ENCODE peak calls at places on chromosomes 4 and X, in seven cellular contexts. T, Z, U, H, I, N and E are unnamed samples.

GRCh38 chr4:126004936-126005335 is 690.2 kb downstream of the FAT4 start:
- DNase-seq in T (no peak), H (no peak), I (no peak), N (peak), Z (no peak), U (no peak), E (no peak)

GRCh38 chrX:11185861-11186260 is 74.7 kb downstream of the HCCS start:
- DNase-seq in T (no peak), I (no peak), Z (no peak), N (no peak), H (no peak), U (no peak), E (no peak)

GRCh38 chr4:85078016-85078415 is 111.5 kb upstream of the WDFY3 start:
- DNase-seq in U (no peak), Z (no peak), H (no peak), I (no peak), N (no peak), T (no peak), E (no peak)

GRCh38 chr4:47615385-47615784 is 130.3 kb downstream of the ATP10D start:
- DNase-seq in N (no peak), Z (no peak), T (no peak), H (no peak), U (no peak), I (no peak), E (no peak)

GRCh38 chr4:22999419-22999818 is 306.7 kb downstream of the GBA3 start:
- DNase-seq in U (no peak), N (no peak), T (no peak), Z (no peak), I (no peak), H (no peak), E (no peak)

GRCh38 chr4:7539659-7540058 is 104.9 kb upstream of the PSAPL1 start:
- DNase-seq in I (peak), T (no peak), N (no peak), H (no peak), Z (no peak), U (no peak), E (no peak)

GRCh38 chrX:1387141-1387776 is 4.7 kb downstream of the SLC25A6 start:
- DNase-seq in U (no peak), H (no peak), Z (no peak), I (no peak), T (peak), N (no peak), E (peak)

GRCh38 chrX:9873952-9874351 is 87.7 kb downstream of the SHROOM2 start:
- DNase-seq in Z (peak), H (peak), N (peak), I (no peak), T (peak), U (no peak), E (no peak)

GRCh38 chr4:170581969-170582368 is 492.2 kb upstream of the AADAT start:
- DNase-seq in U (no peak), Z (no peak), N (no peak), T (no peak), H (no peak), I (no peak), E (no peak)

GRCh38 chrX:21770631-21771321 is 12.9 kb upstream of the SMPX start:
- DNase-seq in T (no peak), U (no peak), Z (no peak), I (no peak), H (no peak), N (no peak), E (no peak)

GRCh38 chrX:55119712-55120111 is 30.9 kb downstream of the PAGE2 start:
- DNase-seq in U (no peak), I (no peak), T (no peak), N (no peak), Z (no peak), H (no peak), E (no peak)

GRCh38 chr4:20284990-20285389 is 33.3 kb downstream of the SLIT2 start:
- DNase-seq in Z (no peak), N (peak), H (no peak), I (no peak), U (no peak), T (no peak), E (no peak)

GRCh38 chr4:22237846-22238513 is 277.9 kb downstream of the ADGRA3 start:
- DNase-seq in Z (no peak), H (no peak), T (no peak), I (no peak), U (no peak), N (no peak), E (no peak)

GRCh38 chr4:10983274-10983673 is 298.7 kb upstream of the CLNK start:
- DNase-seq in Z (no peak), T (no peak), U (no peak), N (no peak), I (no peak), H (no peak), E (no peak)

GRCh38 chrX:44935640-44936039 is 62.7 kb downstream of the KDM6A start:
- DNase-seq in Z (no peak), I (no peak), H (no peak), T (no peak), U (no peak), N (no peak), E (no peak)

GRCh38 chr4:166981847-166982246 is 252.4 kb downstream of the SPOCK3 start:
- DNase-seq in Z (no peak), N (no peak), I (no peak), T (no peak), H (no peak), U (no peak), E (no peak)

GRCh38 chrX:90026730-90027129 is 105.0 kb downstream of the TGIF2LX start:
- DNase-seq in I (no peak), U (no peak), N (no peak), T (no peak), H (no peak), Z (no peak), E (no peak)

GRCh38 chrX:110204986-110205385 is 112.9 kb downstream of the AMMECR1 start:
- DNase-seq in I (no peak), N (no peak), H (no peak), U (no peak), T (no peak), Z (no peak), E (no peak)

GRCh38 chr4:4855293-4856070 is 4.0 kb upstream of the MSX1 start:
- DNase-seq in N (no peak), T (no peak), H (no peak), U (no peak), Z (no peak), I (no peak), E (no peak)

GRCh38 chrX:119189586-119189985 is 46.5 kb upstream of the PGRMC1 start:
- DNase-seq in Z (no peak), N (no peak), T (no peak), H (no peak), I (no peak), U (no peak), E (peak)

GRCh38 chr4:61786226-61786625 is 586.1 kb downstream of the ADGRL3 start:
- DNase-seq in U (no peak), Z (no peak), H (no peak), T (no peak), I (no peak), N (no peak), E (no peak)

GRCh38 chr4:185841451-185841850 is 29.5 kb upstream of the SORBS2 start:
- DNase-seq in H (no peak), U (no peak), I (no peak), Z (no peak), T (no peak), N (no peak), E (no peak)

GRCh38 chrX:2627272-2627867 is 63.7 kb upstream of the CD99 start:
- DNase-seq in H (peak), N (peak), T (no peak), Z (peak), U (no peak), I (no peak), E (no peak)

GRCh38 chrX:13190051-13190450 is 129.8 kb downstream of the ATXN3L start:
- DNase-seq in H (no peak), Z (no peak), I (no peak), T (no peak), N (no peak), U (no peak), E (no peak)

GRCh38 chrX:115632455-115632854 is 71.5 kb downstream of the PLS3 start:
- DNase-seq in N (no peak), U (no peak), T (no peak), Z (no peak), H (no peak), I (no peak), E (no peak)

GRCh38 chr4:74944354-74944793 is 11.5 kb downstream of the PARM1 start:
- DNase-seq in U (no peak), Z (peak), T (peak), N (no peak), H (peak), I (no peak), E (no peak)

GRCh38 chrX:154530286-154530685 is 14.3 kb upstream of the FAM3A start:
- DNase-seq in H (no peak), U (no peak), I (no peak), Z (no peak), T (no peak), N (no peak), E (no peak)

GRCh38 chr4:25908491-25908901 is 5.5 kb upstream of the SMIM20 start:
- DNase-seq in I (no peak), N (peak), U (no peak), T (no peak), Z (no peak), H (no peak), E (no peak)

GRCh38 chrX:135543924-135544323 is 23.5 kb downstream of the INTS6L start:
- DNase-seq in T (no peak), U (no peak), N (no peak), I (no peak), Z (no peak), H (no peak), E (no peak)

GRCh38 chr4:155974957-155975356 is 21.3 kb upstream of the CTSO start:
- DNase-seq in N (no peak), T (no peak), U (no peak), H (no peak), Z (no peak), I (no peak), E (no peak)

GRCh38 chr4:107734120-107734519 is 14.1 kb upstream of the PAPSS1 start:
- DNase-seq in T (no peak), U (no peak), N (no peak), H (no peak), I (no peak), Z (no peak), E (no peak)

GRCh38 chr4:28093071-28093470 is 1232.4 kb downstream of the STIM2 start:
- DNase-seq in I (no peak), U (no peak), N (no peak), H (no peak), Z (no peak), T (no peak), E (no peak)

GRCh38 chr4:153218961-153219360 is 14.7 kb downstream of the TRIM2 start:
- DNase-seq in I (no peak), N (no peak), T (no peak), Z (no peak), U (no peak), H (no peak), E (no peak)
- TF ChIP-seq CTCF in I (no peak), N (no peak), T (no peak), Z (no peak), U (no peak), H (no peak), E (no peak)

GRCh38 chr4:15649914-15650545 is 5.1 kb downstream of the FBXL5 start:
- DNase-seq in N (peak), U (no peak), H (peak), Z (no peak), I (peak), T (peak), E (no peak)

GRCh38 chr4:15652191-15652590 is 3.0 kb downstream of the FBXL5 start:
- DNase-seq in U (no peak), T (no peak), I (no peak), H (no peak), N (peak), Z (no peak), E (no peak)

GRCh38 chr4:15651682-15652081 is 3.5 kb downstream of the FBXL5 start:
- DNase-seq in U (no peak), I (no peak), T (no peak), N (no peak), H (no peak), Z (no peak), E (no peak)

GRCh38 chr4:15653430-15653829 is 1.7 kb downstream of the FBXL5 start:
- DNase-seq in N (no peak), U (no peak), Z (no peak), H (no peak), I (no peak), T (no peak), E (no peak)

DNA sequence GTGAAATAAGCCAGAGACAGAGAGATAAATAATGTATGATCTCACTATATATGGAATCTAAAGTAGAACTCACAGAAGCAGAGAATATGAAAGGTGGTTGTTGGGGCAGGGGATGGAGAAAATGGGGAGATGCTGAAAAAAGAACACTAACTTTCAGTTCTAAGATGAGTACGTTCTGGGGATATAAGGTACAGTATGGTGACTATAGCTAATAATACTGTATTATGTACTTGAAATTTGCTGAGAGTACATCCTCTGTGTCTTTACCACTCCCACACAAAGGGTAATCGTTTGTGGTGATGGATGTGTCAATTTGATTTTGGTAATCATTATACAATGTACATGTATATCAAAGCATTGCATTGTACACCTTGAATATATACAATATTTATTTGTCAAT is 6.6 kb downstream of the FBXL5 start:
- DNase-seq in U (no peak), Z (no peak), H (no peak), I (no peak), N (no peak), T (no peak), E (no peak)
- H3K27ac ChIP-seq in U (no peak), Z (no peak), H (no peak), I (no peak), N (no peak), T (no peak), E (no peak)

GRCh38 chr4:172962564-172963353 is 205.9 kb upstream of the GALNT7 start:
- DNase-seq in N (peak), T (peak), H (peak), U (no peak), Z (peak), I (no peak), E (no peak)

GRCh38 chr4:172953896-172954568 is 214.6 kb upstream of the GALNT7 start:
- DNase-seq in U (no peak), T (no peak), H (no peak), Z (no peak), N (no peak), I (no peak), E (no peak)

GRCh38 chr4:172952052-172952451 is 216.6 kb upstream of the GALNT7 start:
- DNase-seq in H (no peak), N (no peak), T (no peak), Z (no peak), I (no peak), U (no peak), E (no peak)

GRCh38 chr4:172957216-172957615 is 211.4 kb upstream of the GALNT7 start:
- DNase-seq in N (no peak), Z (no peak), U (no peak), T (no peak), I (no peak), H (no peak), E (no peak)
- TF ChIP-seq POLR2AphosphoS5 in N (no peak), Z (no peak), U (no peak), T (no peak), I (no peak), H (no peak), E (no peak)

GRCh38 chr4:52861879-52862604 is at the start of gene RASL11B:
- DNase-seq in I (peak), Z (peak), H (peak), N (peak), T (peak), U (no peak), E (peak)
- TF ChIP-seq CTCF in I (no peak), Z (no peak), H (peak), N (no peak), T (peak), U (peak), E (peak)

DNA sequence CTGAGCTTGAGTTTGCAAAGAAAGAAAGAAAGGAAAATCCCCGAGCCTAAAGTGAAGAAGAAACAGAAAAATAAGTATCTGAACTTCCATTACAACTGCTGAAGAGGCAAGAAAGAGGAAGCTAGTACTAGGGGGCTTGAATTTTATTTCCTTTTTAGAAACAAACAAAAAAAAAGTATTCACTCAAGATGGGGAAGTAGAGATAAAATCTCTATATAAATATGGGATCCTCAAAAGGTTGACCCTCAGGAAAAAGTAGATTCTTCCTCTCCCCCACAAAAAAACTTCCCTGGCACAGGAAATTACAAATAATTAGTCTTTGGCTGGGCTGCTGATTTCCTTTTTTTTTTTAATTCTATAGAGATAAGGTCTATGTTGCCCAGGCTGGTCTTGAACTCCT is 16.0 kb downstream of the LRBA start:
- DNase-seq in T (no peak), N (no peak), H (no peak), Z (no peak), U (no peak), I (no peak), E (no peak)
- H3K27ac ChIP-seq in T (no peak), N (no peak), H (no peak), Z (no peak), U (no peak), I (peak), E (no peak)

GRCh38 chrX:71619193-71619592 is 882 bp upstream of the CXCR3 start:
- DNase-seq in U (no peak), T (no peak), N (no peak), Z (no peak), H (no peak), I (no peak), E (no peak)

GRCh38 chrX:71616672-71617529 is 1.4 kb downstream of the CXCR3 start:
- DNase-seq in T (no peak), I (no peak), H (no peak), U (no peak), Z (no peak), N (no peak), E (no peak)

GRCh38 chrX:71617742-71618141 is 569 bp downstream of the CXCR3 start:
- DNase-seq in Z (no peak), N (no peak), T (no peak), I (no peak), H (no peak), U (no peak), E (no peak)

GRCh38 chrX:71618787-71619186 is 476 bp upstream of the CXCR3 start:
- DNase-seq in N (no peak), Z (no peak), H (no peak), I (no peak), U (no peak), T (no peak), E (no peak)

DNA sequence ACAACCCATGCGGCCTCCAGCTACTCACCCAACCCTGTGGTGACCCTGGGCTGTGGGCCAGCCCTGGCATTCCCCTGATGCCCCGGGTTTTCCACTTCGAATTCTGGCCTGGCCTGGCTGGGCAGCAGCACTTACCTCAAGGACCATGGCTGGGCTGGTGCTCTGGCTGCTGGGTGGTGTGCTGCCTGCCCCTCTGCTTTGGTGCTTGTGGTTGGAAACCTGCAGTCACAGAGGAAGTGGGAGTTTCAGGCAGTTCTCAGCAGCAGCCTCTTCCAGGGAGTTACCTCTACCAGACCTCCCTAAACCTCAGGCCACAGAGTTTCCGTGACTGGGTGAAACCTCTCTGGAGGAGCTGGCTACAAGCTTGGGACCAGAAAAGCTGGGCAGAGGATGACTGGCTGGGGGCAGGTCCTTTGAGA is at the start of gene CXCR3:
- DNase-seq in U (no peak), N (no peak), Z (no peak), I (peak), H (no peak), T (peak), E (no peak)
- TF ChIP-seq POLR2AphosphoS5 in U (no peak), N (no peak), Z (no peak), I (peak), H (no peak), T (no peak), E (no peak)

GRCh38 chrX:143340190-143340589 is 177.1 kb downstream of the SPANXN3 start:
- DNase-seq in T (no peak), N (no peak), Z (no peak), I (no peak), U (no peak), H (no peak), E (no peak)
- TF ChIP-seq CTCF in T (no peak), N (no peak), Z (no peak), I (no peak), U (peak), H (no peak), E (no peak)